ENCODE peak calls at places on chromosomes 16 and 17, in six cellular contexts. M is hippocampal formation; E is astrocyte of the hippocampus; R is CD8-positive, alpha-beta memory T cell; N is stimulated activated CD8-positive, alpha-beta memory T cell treated with anti-CD3 and anti-CD28 coated beads, Interleukin-7, amount 100 ng/mL, for 1 hour; S is activated CD4-positive, alpha-beta memory T cell treated with anti-CD3 and anti-CD28 coated beads, Interleukin-2, amount 10 ng/mL, durations not matched to agents 7 days and 5 days. F is an unnamed sample.

GRCh38 chr17:80656590-80656989 is 112.0 kb downstream of the RPTOR start:
- DNase-seq in S (no peak), E (no peak), N (no peak), M (no peak), R (no peak), F (no peak)

GRCh38 chr17:14933676-14934075 is 331.4 kb downstream of the PMP22 start:
- DNase-seq in R (no peak), N (no peak), E (no peak), M (no peak), S (no peak), F (no peak)

GRCh38 chr17:56593741-56594527 is 435 bp downstream of the NOG start:
- DNase-seq in E (peak), S (peak), N (no peak), M (peak), R (no peak), F (peak)

GRCh38 chr17:72592242-72592966 is 471.6 kb downstream of the SOX9 start:
- DNase-seq in M (peak), E (peak), R (peak), N (no peak), S (peak), F (peak)

GRCh38 chr16:51994597-51994996 is 552.3 kb downstream of the TOX3 start:
- DNase-seq in S (no peak), E (peak), M (no peak), R (no peak), N (no peak), F (no peak)

GRCh38 chr17:82489117-82489516 is 30.4 kb upstream of the FOXK2 start:
- DNase-seq in N (no peak), S (no peak), R (no peak), M (no peak), E (peak), F (no peak)

GRCh38 chr17:18182190-18182977 is 1.2 kb upstream of the ALKBH5 start:
- DNase-seq in M (no peak), S (no peak), R (no peak), N (no peak), E (no peak), F (no peak)

GRCh38 chr16:9258423-9259051 is 167.1 kb downstream of the HAPSTR1 start:
- DNase-seq in M (peak), N (no peak), E (peak), R (no peak), S (peak), F (no peak)

GRCh38 chr17:19453296-19453695 is 42.3 kb downstream of the RNF112 start:
- DNase-seq in R (no peak), N (no peak), M (no peak), S (no peak), E (no peak), F (no peak)

GRCh38 chr17:68310141-68310540 is 18.8 kb downstream of the ARSG start:
- DNase-seq in E (no peak), M (no peak), S (peak), N (peak), R (no peak), F (peak)

GRCh38 chr16:53414381-53414780 is 19.9 kb upstream of the RBL2 start:
- DNase-seq in E (no peak), R (no peak), N (no peak), S (no peak), M (no peak), F (no peak)

GRCh38 chr16:27515874-27516353 is 33.8 kb downstream of the GTF3C1 start:
- DNase-seq in N (no peak), E (peak), S (peak), M (no peak), R (no peak), F (no peak)

GRCh38 chr17:80774146-80774545 is 217.5 kb upstream of the CHMP6 start:
- DNase-seq in R (no peak), S (no peak), E (no peak), M (no peak), N (no peak), F (no peak)

GRCh38 chr17:61449707-61450640 is 2.2 kb upstream of the TBX4 start:
- DNase-seq in M (no peak), E (no peak), S (no peak), N (no peak), R (no peak), F (no peak)

GRCh38 chr17:75639771-75640555 is 6.7 kb downstream of the SMIM5 start:
- DNase-seq in M (no peak), N (no peak), R (no peak), E (no peak), S (no peak), F (no peak)

GRCh38 chr17:37494401-37494831 is 4.7 kb downstream of the DUSP14 start:
- DNase-seq in E (peak), N (no peak), M (no peak), R (no peak), S (no peak), F (no peak)

GRCh38 chr16:964696-965395 is 5.9 kb downstream of the LMF1 start:
- DNase-seq in S (peak), N (no peak), M (peak), R (peak), E (peak), F (peak)

GRCh38 chr16:53817117-53817516 is 113.2 kb downstream of the FTO start:
- DNase-seq in E (peak), R (no peak), M (no peak), S (no peak), N (no peak), F (no peak)

GRCh38 chr16:4976079-4976478 is 17.9 kb downstream of the SEC14L5 start:
- DNase-seq in S (no peak), E (no peak), R (no peak), M (no peak), N (no peak), F (no peak)

GRCh38 chr16:77450790-77451487 is 16.1 kb upstream of the ADAMTS18 start:
- DNase-seq in N (no peak), R (no peak), E (no peak), M (no peak), S (no peak), F (no peak)

GRCh38 chr17:72659811-72660210 is 432.7 kb downstream of the SLC39A11 start:
- DNase-seq in E (no peak), M (no peak), N (no peak), R (no peak), S (no peak), F (no peak)

GRCh38 chr17:64216385-64217248 is 46.4 kb downstream of the TEX2 start:
- DNase-seq in E (peak), N (no peak), M (no peak), R (no peak), S (no peak), F (no peak)

F was measured in activated T-helper 2 cell treated with anti-CD3 and anti-CD28 coated beads, Interferon-gamma antibody, Interleukin-2, Interleukin-4, amounts not matched to agents 10 μg/mL and 5 μg/mL and 100 μg/mL, durations not matched to agents 14 hours and 24 hours and 36 hours.